ENCODE peak calls at places on chromosomes 5 and 9, in five cellular contexts. One of them, this sample, is unnamed.

GRCh38 chr5:168404366-168404765 is 81.9 kb upstream of the RARS1 start:
- DNase-seq in dorsolateral prefrontal cortex: no peak
- DNase-seq in AG04450: peak
- DNase-seq in GM12878: no peak
- DNase-seq in hepatocyte: peak
- DNase-seq in this sample: peak

GRCh38 chr5:119288364-119289047 is 67.3 kb upstream of the TNFAIP8 start:
- DNase-seq in dorsolateral prefrontal cortex: no peak
- DNase-seq in AG04450: no peak
- DNase-seq in GM12878: no peak
- DNase-seq in hepatocyte: no peak
- DNase-seq in this sample: peak

GRCh38 chr9:110029422-110029814 is 178.5 kb downstream of the C9orf152 start:
- DNase-seq in dorsolateral prefrontal cortex: no peak
- DNase-seq in AG04450: no peak
- DNase-seq in GM12878: no peak
- DNase-seq in hepatocyte: peak
- DNase-seq in this sample: peak

GRCh38 chr9:93223241-93224180 is 39.6 kb downstream of the WNK2 start:
- DNase-seq in dorsolateral prefrontal cortex: no peak
- DNase-seq in AG04450: peak
- DNase-seq in GM12878: no peak
- DNase-seq in hepatocyte: peak
- DNase-seq in this sample: peak

GRCh38 chr9:92592946-92593860 is 57.4 kb upstream of the ECM2 start:
- DNase-seq in dorsolateral prefrontal cortex: no peak
- DNase-seq in AG04450: no peak
- DNase-seq in GM12878: no peak
- DNase-seq in hepatocyte: no peak
- DNase-seq in this sample: no peak

GRCh38 chr9:86434039-86434726 is 80.0 kb upstream of the TUT7 start:
- DNase-seq in dorsolateral prefrontal cortex: no peak
- DNase-seq in AG04450: peak
- DNase-seq in GM12878: no peak
- DNase-seq in hepatocyte: peak
- DNase-seq in this sample: peak

GRCh38 chr9:137705443-137705863 is 86.6 kb downstream of the EHMT1 start:
- DNase-seq in dorsolateral prefrontal cortex: no peak
- DNase-seq in AG04450: no peak
- DNase-seq in GM12878: peak
- DNase-seq in hepatocyte: no peak
- DNase-seq in this sample: no peak

GRCh38 chr5:56585973-56586740 is 229.2 kb upstream of the MAP3K1 start:
- DNase-seq in dorsolateral prefrontal cortex: no peak
- DNase-seq in AG04450: no peak
- DNase-seq in GM12878: no peak
- DNase-seq in hepatocyte: peak
- DNase-seq in this sample: no peak

GRCh38 chr5:38509185-38509584 is 47.3 kb downstream of the LIFR start:
- DNase-seq in dorsolateral prefrontal cortex: no peak
- DNase-seq in AG04450: peak
- DNase-seq in GM12878: no peak
- DNase-seq in hepatocyte: no peak
- DNase-seq in this sample: peak

DNA sequence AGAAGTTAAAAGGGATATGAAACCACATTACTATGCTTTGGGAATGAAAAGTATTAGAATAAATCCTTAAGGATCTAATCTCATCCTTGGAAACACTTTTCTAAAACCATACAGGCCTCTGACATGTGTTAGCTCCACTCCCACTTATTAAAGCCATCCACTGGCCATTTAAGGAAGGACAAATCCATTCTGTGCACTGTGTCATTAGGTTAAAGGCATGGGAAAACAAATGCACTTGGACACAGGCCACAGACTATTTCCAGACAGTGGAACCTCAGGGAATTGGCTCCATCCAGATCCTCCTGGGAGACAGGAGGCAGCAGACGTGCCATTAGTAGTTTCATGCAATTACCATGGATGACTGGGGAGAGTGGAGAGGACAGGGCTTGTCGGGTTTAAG is 454.9 kb downstream of the ENC1 start:
- DNase-seq in dorsolateral prefrontal cortex: no peak
- DNase-seq in AG04450: no peak
- DNase-seq in GM12878: no peak
- DNase-seq in hepatocyte: no peak
- DNase-seq in this sample: no peak
- TF ChIP-seq CTCF in dorsolateral prefrontal cortex: no peak
- TF ChIP-seq CTCF in AG04450: no peak
- TF ChIP-seq CTCF in GM12878: no peak
- TF ChIP-seq CTCF in hepatocyte: no peak
- TF ChIP-seq CTCF in this sample: no peak

GRCh38 chr5:18560602-18561001 is 926.3 kb downstream of the TAF11L14 start:
- DNase-seq in dorsolateral prefrontal cortex: no peak
- DNase-seq in AG04450: no peak
- DNase-seq in GM12878: no peak
- DNase-seq in hepatocyte: no peak
- DNase-seq in this sample: no peak

GRCh38 chr5:18566671-18567070 is 932.4 kb downstream of the TAF11L14 start:
- DNase-seq in dorsolateral prefrontal cortex: no peak
- DNase-seq in AG04450: no peak
- DNase-seq in GM12878: no peak
- DNase-seq in hepatocyte: no peak
- DNase-seq in this sample: no peak

GRCh38 chr5:18563853-18564252 is 929.6 kb downstream of the TAF11L14 start:
- DNase-seq in dorsolateral prefrontal cortex: no peak
- DNase-seq in AG04450: no peak
- DNase-seq in GM12878: no peak
- DNase-seq in hepatocyte: no peak
- DNase-seq in this sample: no peak
- H3K27ac ChIP-seq in dorsolateral prefrontal cortex: no peak
- H3K27ac ChIP-seq in AG04450: no peak
- H3K27ac ChIP-seq in GM12878: no peak
- H3K27ac ChIP-seq in hepatocyte: no peak
- H3K27ac ChIP-seq in this sample: no peak

GRCh38 chr5:159799701-159800100 is 116.6 kb upstream of the ADRA1B start:
- DNase-seq in dorsolateral prefrontal cortex: no peak
- DNase-seq in AG04450: no peak
- DNase-seq in GM12878: no peak
- DNase-seq in hepatocyte: no peak
- DNase-seq in this sample: no peak

GRCh38 chr5:159802661-159803060 is 113.6 kb upstream of the ADRA1B start:
- DNase-seq in dorsolateral prefrontal cortex: no peak
- DNase-seq in AG04450: no peak
- DNase-seq in GM12878: no peak
- DNase-seq in hepatocyte: no peak
- DNase-seq in this sample: no peak

GRCh38 chr5:159801303-159801702 is 115.0 kb upstream of the ADRA1B start:
- DNase-seq in dorsolateral prefrontal cortex: no peak
- DNase-seq in AG04450: no peak
- DNase-seq in GM12878: no peak
- DNase-seq in hepatocyte: no peak
- DNase-seq in this sample: no peak

GRCh38 chr5:159800131-159800830 is 116.0 kb upstream of the ADRA1B start:
- DNase-seq in dorsolateral prefrontal cortex: no peak
- DNase-seq in AG04450: no peak
- DNase-seq in GM12878: no peak
- DNase-seq in hepatocyte: no peak
- DNase-seq in this sample: no peak

DNA sequence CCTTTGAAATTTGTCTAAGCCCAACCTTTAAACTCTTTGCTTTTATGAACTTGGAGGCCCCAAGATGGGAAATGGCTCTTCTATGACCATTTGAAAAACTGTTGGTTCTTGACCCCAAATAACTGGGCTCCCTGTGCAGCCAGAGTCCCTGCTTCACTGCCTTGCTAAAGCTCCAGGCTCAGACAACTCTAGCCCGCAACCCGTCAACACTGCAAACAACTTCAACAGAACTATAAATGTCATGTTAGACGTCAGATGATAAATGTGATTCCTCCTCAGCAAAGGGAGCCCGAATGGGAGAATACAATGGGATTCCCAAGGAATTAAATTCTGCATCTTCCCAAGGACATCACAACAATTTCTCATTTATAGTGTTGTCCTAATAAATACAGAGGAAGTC is 118.7 kb upstream of the ADRA1B start:
- DNase-seq in dorsolateral prefrontal cortex: no peak
- DNase-seq in AG04450: no peak
- DNase-seq in GM12878: no peak
- DNase-seq in hepatocyte: no peak
- DNase-seq in this sample: no peak
- TF ChIP-seq CTCF in dorsolateral prefrontal cortex: no peak
- TF ChIP-seq CTCF in AG04450: no peak
- TF ChIP-seq CTCF in GM12878: no peak
- TF ChIP-seq CTCF in hepatocyte: no peak
- TF ChIP-seq CTCF in this sample: no peak

GRCh38 chr5:143145388-143145787 is 258.1 kb downstream of the NR3C1 start:
- DNase-seq in dorsolateral prefrontal cortex: no peak
- DNase-seq in AG04450: no peak
- DNase-seq in GM12878: no peak
- DNase-seq in hepatocyte: no peak
- DNase-seq in this sample: no peak

GRCh38 chr5:143141652-143142051 is 261.8 kb downstream of the NR3C1 start:
- DNase-seq in dorsolateral prefrontal cortex: no peak
- DNase-seq in AG04450: no peak
- DNase-seq in GM12878: no peak
- DNase-seq in hepatocyte: no peak
- DNase-seq in this sample: no peak

GRCh38 chr5:143143973-143144372 is 259.5 kb downstream of the NR3C1 start:
- DNase-seq in dorsolateral prefrontal cortex: no peak
- DNase-seq in AG04450: no peak
- DNase-seq in GM12878: no peak
- DNase-seq in hepatocyte: no peak
- DNase-seq in this sample: peak

GRCh38 chr5:143140492-143141231 is 262.8 kb downstream of the NR3C1 start:
- DNase-seq in dorsolateral prefrontal cortex: no peak
- DNase-seq in AG04450: no peak
- DNase-seq in GM12878: no peak
- DNase-seq in hepatocyte: no peak
- DNase-seq in this sample: no peak

GRCh38 chr5:143142596-143143435 is 260.7 kb downstream of the NR3C1 start:
- DNase-seq in dorsolateral prefrontal cortex: peak
- DNase-seq in AG04450: no peak
- DNase-seq in GM12878: no peak
- DNase-seq in hepatocyte: peak
- DNase-seq in this sample: peak
- H3K27ac ChIP-seq in dorsolateral prefrontal cortex: no peak
- H3K27ac ChIP-seq in AG04450: no peak
- H3K27ac ChIP-seq in GM12878: no peak
- H3K27ac ChIP-seq in hepatocyte: peak
- H3K27ac ChIP-seq in this sample: peak

This sample was measured in RWPE1.